ENCODE peak calls at places on chromosome 1, in ten cellular contexts. One of them, this sample, is unnamed.

GRCh38 chr1:11374079-11374747 is 101.2 kb downstream of the UBIAD1 start:
- DNase-seq in fibroblast of mammary gland: no peak
- DNase-seq in fibroblast of lung: no peak
- DNase-seq in activated naive CD4-positive, alpha-beta T cell: no peak
- DNase-seq in germinal center: no peak
- DNase-seq in neural crest cell: no peak
- DNase-seq in posterior cingulate gyrus: no peak
- DNase-seq in ELR: peak
- DNase-seq in tibial nerve: no peak
- DNase-seq in stimulated activated CD8-positive, alpha-beta memory T cell treated with anti-CD3 and anti-CD28 coated beads, Interleukin-4, amount 100 ng/mL, for 1 hour: no peak
- DNase-seq in this sample: no peak

GRCh38 chr1:210366767-210367166 is 38.1 kb downstream of the HHAT start:
- DNase-seq in neural crest cell: no peak
- DNase-seq in germinal center: no peak
- DNase-seq in stimulated activated CD8-positive, alpha-beta memory T cell treated with anti-CD3 and anti-CD28 coated beads, Interleukin-4, amount 100 ng/mL, for 1 hour: no peak
- DNase-seq in tibial nerve: no peak
- DNase-seq in fibroblast of lung: no peak
- DNase-seq in ELR: no peak
- DNase-seq in fibroblast of mammary gland: no peak
- DNase-seq in posterior cingulate gyrus: no peak
- DNase-seq in activated naive CD4-positive, alpha-beta T cell: no peak
- DNase-seq in this sample: peak

GRCh38 chr1:151005729-151006330 is 872 bp downstream of the MINDY1 start:
- DNase-seq in posterior cingulate gyrus: no peak
- DNase-seq in activated naive CD4-positive, alpha-beta T cell: no peak
- DNase-seq in tibial nerve: no peak
- DNase-seq in ELR: no peak
- DNase-seq in germinal center: no peak
- DNase-seq in fibroblast of mammary gland: no peak
- DNase-seq in fibroblast of lung: no peak
- DNase-seq in neural crest cell: no peak
- DNase-seq in stimulated activated CD8-positive, alpha-beta memory T cell treated with anti-CD3 and anti-CD28 coated beads, Interleukin-4, amount 100 ng/mL, for 1 hour: no peak
- DNase-seq in this sample: no peak

GRCh38 chr1:46491500-46492268 is 2.0 kb downstream of the DMBX1 start:
- DNase-seq in neural crest cell: no peak
- DNase-seq in fibroblast of lung: no peak
- DNase-seq in posterior cingulate gyrus: no peak
- DNase-seq in tibial nerve: no peak
- DNase-seq in stimulated activated CD8-positive, alpha-beta memory T cell treated with anti-CD3 and anti-CD28 coated beads, Interleukin-4, amount 100 ng/mL, for 1 hour: no peak
- DNase-seq in activated naive CD4-positive, alpha-beta T cell: no peak
- DNase-seq in fibroblast of mammary gland: no peak
- DNase-seq in ELR: no peak
- DNase-seq in germinal center: no peak
- DNase-seq in this sample: no peak

GRCh38 chr1:31368611-31369107 is 4.2 kb downstream of the FABP3 start:
- DNase-seq in tibial nerve: no peak
- DNase-seq in fibroblast of mammary gland: no peak
- DNase-seq in stimulated activated CD8-positive, alpha-beta memory T cell treated with anti-CD3 and anti-CD28 coated beads, Interleukin-4, amount 100 ng/mL, for 1 hour: no peak
- DNase-seq in ELR: no peak
- DNase-seq in fibroblast of lung: no peak
- DNase-seq in activated naive CD4-positive, alpha-beta T cell: no peak
- DNase-seq in neural crest cell: no peak
- DNase-seq in posterior cingulate gyrus: no peak
- DNase-seq in germinal center: no peak
- DNase-seq in this sample: no peak

GRCh38 chr1:33946836-33947235 is 83.0 kb downstream of the HMGB4 start:
- DNase-seq in fibroblast of mammary gland: no peak
- DNase-seq in activated naive CD4-positive, alpha-beta T cell: no peak
- DNase-seq in tibial nerve: no peak
- DNase-seq in neural crest cell: no peak
- DNase-seq in posterior cingulate gyrus: no peak
- DNase-seq in germinal center: no peak
- DNase-seq in ELR: no peak
- DNase-seq in stimulated activated CD8-positive, alpha-beta memory T cell treated with anti-CD3 and anti-CD28 coated beads, Interleukin-4, amount 100 ng/mL, for 1 hour: no peak
- DNase-seq in fibroblast of lung: no peak
- DNase-seq in this sample: no peak

GRCh38 chr1:116676291-116676690 is 8.8 kb upstream of the IGSF3 start:
- DNase-seq in germinal center: no peak
- DNase-seq in ELR: no peak
- DNase-seq in fibroblast of mammary gland: no peak
- DNase-seq in posterior cingulate gyrus: no peak
- DNase-seq in neural crest cell: no peak
- DNase-seq in fibroblast of lung: no peak
- DNase-seq in activated naive CD4-positive, alpha-beta T cell: no peak
- DNase-seq in stimulated activated CD8-positive, alpha-beta memory T cell treated with anti-CD3 and anti-CD28 coated beads, Interleukin-4, amount 100 ng/mL, for 1 hour: no peak
- DNase-seq in tibial nerve: no peak
- DNase-seq in this sample: no peak

GRCh38 chr1:219374636-219375035 is 201.0 kb downstream of the LYPLAL1 start:
- DNase-seq in fibroblast of mammary gland: no peak
- DNase-seq in ELR: no peak
- DNase-seq in fibroblast of lung: peak
- DNase-seq in stimulated activated CD8-positive, alpha-beta memory T cell treated with anti-CD3 and anti-CD28 coated beads, Interleukin-4, amount 100 ng/mL, for 1 hour: no peak
- DNase-seq in tibial nerve: no peak
- DNase-seq in germinal center: no peak
- DNase-seq in activated naive CD4-positive, alpha-beta T cell: no peak
- DNase-seq in neural crest cell: no peak
- DNase-seq in posterior cingulate gyrus: no peak
- DNase-seq in this sample: no peak

GRCh38 chr1:74324684-74325448 is 89.7 kb downstream of the TNNI3K start:
- DNase-seq in posterior cingulate gyrus: no peak
- DNase-seq in fibroblast of lung: no peak
- DNase-seq in stimulated activated CD8-positive, alpha-beta memory T cell treated with anti-CD3 and anti-CD28 coated beads, Interleukin-4, amount 100 ng/mL, for 1 hour: no peak
- DNase-seq in germinal center: no peak
- DNase-seq in fibroblast of mammary gland: no peak
- DNase-seq in activated naive CD4-positive, alpha-beta T cell: no peak
- DNase-seq in ELR: no peak
- DNase-seq in neural crest cell: no peak
- DNase-seq in tibial nerve: no peak
- DNase-seq in this sample: no peak

GRCh38 chr1:66733348-66734017 is 18.8 kb upstream of the DYNLT5 start:
- DNase-seq in stimulated activated CD8-positive, alpha-beta memory T cell treated with anti-CD3 and anti-CD28 coated beads, Interleukin-4, amount 100 ng/mL, for 1 hour: no peak
- DNase-seq in tibial nerve: no peak
- DNase-seq in germinal center: no peak
- DNase-seq in fibroblast of lung: peak
- DNase-seq in activated naive CD4-positive, alpha-beta T cell: no peak
- DNase-seq in fibroblast of mammary gland: peak
- DNase-seq in neural crest cell: no peak
- DNase-seq in ELR: peak
- DNase-seq in posterior cingulate gyrus: no peak
- DNase-seq in this sample: no peak

GRCh38 chr1:113937146-113937545 is 8.0 kb downstream of the HIPK1 start:
- DNase-seq in fibroblast of lung: peak
- DNase-seq in germinal center: no peak
- DNase-seq in ELR: peak
- DNase-seq in neural crest cell: no peak
- DNase-seq in activated naive CD4-positive, alpha-beta T cell: no peak
- DNase-seq in posterior cingulate gyrus: no peak
- DNase-seq in stimulated activated CD8-positive, alpha-beta memory T cell treated with anti-CD3 and anti-CD28 coated beads, Interleukin-4, amount 100 ng/mL, for 1 hour: no peak
- DNase-seq in fibroblast of mammary gland: peak
- DNase-seq in tibial nerve: no peak
- DNase-seq in this sample: no peak

GRCh38 chr1:11176081-11176706 is 13.0 kb upstream of the ANGPTL7 start:
- DNase-seq in fibroblast of mammary gland: no peak
- DNase-seq in posterior cingulate gyrus: no peak
- DNase-seq in germinal center: no peak
- DNase-seq in fibroblast of lung: no peak
- DNase-seq in neural crest cell: no peak
- DNase-seq in tibial nerve: no peak
- DNase-seq in activated naive CD4-positive, alpha-beta T cell: no peak
- DNase-seq in ELR: no peak
- DNase-seq in stimulated activated CD8-positive, alpha-beta memory T cell treated with anti-CD3 and anti-CD28 coated beads, Interleukin-4, amount 100 ng/mL, for 1 hour: no peak
- DNase-seq in this sample: no peak

GRCh38 chr1:25037174-25038074 is 107.3 kb upstream of the RUNX3 start:
- DNase-seq in germinal center: peak
- DNase-seq in activated naive CD4-positive, alpha-beta T cell: peak
- DNase-seq in tibial nerve: no peak
- DNase-seq in ELR: peak
- DNase-seq in posterior cingulate gyrus: no peak
- DNase-seq in stimulated activated CD8-positive, alpha-beta memory T cell treated with anti-CD3 and anti-CD28 coated beads, Interleukin-4, amount 100 ng/mL, for 1 hour: no peak
- DNase-seq in fibroblast of mammary gland: peak
- DNase-seq in neural crest cell: peak
- DNase-seq in fibroblast of lung: peak
- DNase-seq in this sample: no peak

GRCh38 chr1:55402117-55402516 is 187.0 kb upstream of the USP24 start:
- DNase-seq in ELR: peak
- DNase-seq in tibial nerve: no peak
- DNase-seq in fibroblast of lung: peak
- DNase-seq in posterior cingulate gyrus: no peak
- DNase-seq in neural crest cell: no peak
- DNase-seq in germinal center: no peak
- DNase-seq in stimulated activated CD8-positive, alpha-beta memory T cell treated with anti-CD3 and anti-CD28 coated beads, Interleukin-4, amount 100 ng/mL, for 1 hour: no peak
- DNase-seq in fibroblast of mammary gland: peak
- DNase-seq in activated naive CD4-positive, alpha-beta T cell: no peak
- DNase-seq in this sample: no peak